ENCODE peak calls at places on chromosome 9, in seven cellular contexts. F is H1, G is K562, V is SK-N-SH, B is GM12891, R is GM12878, N is HepG2. L is an unnamed sample.

GRCh38 chr9:93011114-93011513 is 47.4 kb upstream of the SUSD3 start:
- DNase-seq in F (no peak), G (no peak), V (no peak), B (no peak), R (no peak), N (no peak), L (no peak)

GRCh38 chr9:94097788-94098413 is 13.6 kb downstream of the PTPDC1 start:
- DNase-seq in F (no peak), G (no peak), V (no peak), B (no peak), R (no peak), N (no peak), L (no peak)

GRCh38 chr9:105679406-105680022 is 14.8 kb upstream of the TMEM38B start:
- DNase-seq in F (no peak), G (no peak), V (no peak), B (no peak), R (no peak), N (peak), L (no peak)

GRCh38 chr9:14352549-14352948 is 38.6 kb upstream of the NFIB start:
- DNase-seq in F (no peak), G (no peak), V (peak), B (no peak), R (no peak), N (peak), L (no peak)

GRCh38 chr9:89794918-89795317 is 190.1 kb downstream of the GADD45G start:
- DNase-seq in F (no peak), G (no peak), V (no peak), B (no peak), R (no peak), N (no peak), L (no peak)

GRCh38 chr9:131500939-131501541 is 1.7 kb upstream of the POMT1 start:
- DNase-seq in F (no peak), G (peak), V (no peak), B (no peak), R (no peak), N (no peak), L (no peak)

GRCh38 chr9:136923881-136924280 is 20.7 kb downstream of the FBXW5 start:
- DNase-seq in F (no peak), G (no peak), V (no peak), B (no peak), R (no peak), N (no peak), L (no peak)

GRCh38 chr9:34540826-34541225 is 18.0 kb upstream of the ENHO start:
- DNase-seq in F (no peak), G (no peak), V (peak), B (no peak), R (no peak), N (no peak), L (no peak)

GRCh38 chr9:136512651-136513066 is 29.8 kb upstream of the SEC16A start:
- DNase-seq in F (no peak), G (peak), V (peak), B (peak), R (no peak), N (no peak), L (peak)

GRCh38 chr9:34575775-34576592 is 13.5 kb downstream of the CNTFR start:
- DNase-seq in F (no peak), G (no peak), V (no peak), B (no peak), R (no peak), N (no peak), L (no peak)

GRCh38 chr9:87711857-87712800 is 13.8 kb upstream of the CTSL start:
- DNase-seq in F (no peak), G (peak), V (peak), B (no peak), R (no peak), N (peak), L (no peak)

GRCh38 chr9:98838155-98838904 is 30.9 kb downstream of the GALNT12 start:
- DNase-seq in F (no peak), G (no peak), V (no peak), B (no peak), R (no peak), N (no peak), L (no peak)

DNA sequence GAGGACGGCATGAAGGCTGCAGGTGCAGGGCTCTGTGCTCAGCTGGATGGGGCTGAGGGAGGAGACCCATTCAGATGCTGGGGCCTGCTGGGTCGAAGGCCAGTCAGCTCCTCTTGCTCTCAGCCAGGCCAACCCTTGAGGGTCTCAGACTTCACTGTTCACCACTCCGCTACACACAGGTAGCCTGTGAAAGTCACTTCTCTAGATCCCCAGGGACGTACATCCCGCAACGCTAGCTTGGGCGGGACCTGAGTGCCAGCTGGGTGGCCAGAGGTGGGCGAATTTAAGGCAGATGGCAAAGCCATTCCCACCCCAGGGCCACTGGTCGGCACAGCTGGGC is 42.2 kb upstream of the FCN1 start:
- DNase-seq in F (no peak), G (no peak), V (no peak), B (no peak), R (no peak), N (no peak), L (no peak)
- TF ChIP-seq TAF1 in F (no peak), G (no peak), V (no peak), B (no peak), R (no peak), N (no peak), L (no peak)

DNA sequence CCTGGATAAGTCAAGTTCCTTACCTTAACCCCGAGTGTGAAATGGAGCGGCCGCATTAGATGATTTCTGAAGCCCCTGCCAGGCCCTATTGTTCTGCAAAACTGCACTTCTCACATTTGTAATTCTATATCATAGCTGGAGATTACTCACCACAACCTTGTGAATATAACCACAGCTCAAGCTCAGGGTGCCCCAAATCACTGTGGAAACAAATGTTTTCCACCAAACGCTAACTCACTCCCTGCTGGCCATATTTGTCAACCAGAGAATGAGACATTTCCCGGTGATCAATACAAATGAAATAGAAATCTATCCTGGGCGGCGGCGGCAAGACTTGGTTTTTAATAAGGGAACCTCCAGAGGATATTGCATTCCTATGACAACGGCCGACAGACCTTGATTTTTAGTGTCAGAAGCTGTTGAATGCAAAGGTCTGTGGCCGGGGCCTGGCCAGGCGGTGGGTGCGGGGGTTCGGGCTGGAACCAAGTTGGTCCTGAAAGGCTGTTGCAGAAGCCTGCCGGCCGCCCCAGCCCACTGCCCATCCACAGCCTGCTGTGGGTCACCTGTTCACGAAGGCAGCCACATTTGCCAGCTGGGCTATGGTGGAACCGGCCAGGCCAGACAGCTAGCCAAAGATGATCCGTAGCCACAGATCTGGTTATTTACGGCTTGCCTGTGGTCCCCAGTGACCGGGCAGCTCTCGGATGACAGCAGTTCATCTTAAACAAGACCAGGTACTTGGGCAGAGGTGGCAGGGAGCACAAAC is 93.9 kb upstream of the LMX1B start:
- DNase-seq in F (no peak), G (no peak), V (no peak), B (no peak), R (no peak), N (no peak), L (no peak)
- TF ChIP-seq TAF1 in F (no peak), G (no peak), V (no peak), B (no peak), R (no peak), N (no peak), L (no peak)

GRCh38 chr9:114484215-114484853 is 20.9 kb downstream of the WHRN start:
- DNase-seq in F (no peak), G (no peak), V (no peak), B (no peak), R (no peak), N (no peak), L (no peak)

GRCh38 chr9:114487607-114488300 is 17.5 kb downstream of the WHRN start:
- DNase-seq in F (no peak), G (peak), V (peak), B (peak), R (peak), N (peak), L (no peak)

GRCh38 chr9:114484854-114485443 is 20.3 kb downstream of the WHRN start:
- DNase-seq in F (no peak), G (peak), V (no peak), B (no peak), R (peak), N (no peak), L (no peak)

GRCh38 chr9:114488398-114489129 is 16.7 kb downstream of the WHRN start:
- DNase-seq in F (no peak), G (no peak), V (no peak), B (no peak), R (peak), N (no peak), L (no peak)

GRCh38 chr9:114486205-114486963 is 18.9 kb downstream of the WHRN start:
- DNase-seq in F (no peak), G (no peak), V (no peak), B (no peak), R (no peak), N (no peak), L (no peak)
- TF ChIP-seq TAF1 in F (no peak), G (no peak), V (no peak), B (no peak), R (no peak), N (no peak), L (no peak)

GRCh38 chr9:21555911-21556310 is 73.8 kb upstream of the IFNE start:
- DNase-seq in F (no peak), G (no peak), V (no peak), B (no peak), R (no peak), N (no peak), L (no peak)
- TF ChIP-seq TAF1 in F (no peak), G (no peak), V (no peak), B (no peak), R (no peak), N (no peak), L (no peak)

GRCh38 chr9:36143242-36143641 is 6.7 kb downstream of the GLIPR2 start:
- DNase-seq in F (no peak), G (no peak), V (no peak), B (no peak), R (no peak), N (no peak), L (no peak)

GRCh38 chr9:36142510-36143161 is 6.1 kb downstream of the GLIPR2 start:
- DNase-seq in F (no peak), G (peak), V (no peak), B (no peak), R (no peak), N (no peak), L (no peak)

GRCh38 chr9:36146666-36147065 is 10.1 kb downstream of the GLIPR2 start:
- DNase-seq in F (no peak), G (no peak), V (no peak), B (no peak), R (no peak), N (no peak), L (no peak)

GRCh38 chr9:36145970-36146369 is 9.4 kb downstream of the GLIPR2 start:
- DNase-seq in F (no peak), G (no peak), V (no peak), B (no peak), R (no peak), N (no peak), L (no peak)

GRCh38 chr9:36144322-36145206 is 8.0 kb downstream of the GLIPR2 start:
- DNase-seq in F (no peak), G (no peak), V (no peak), B (no peak), R (no peak), N (peak), L (no peak)
- TF ChIP-seq TAF1 in F (no peak), G (no peak), V (no peak), B (no peak), R (no peak), N (no peak), L (no peak)

GRCh38 chr9:120474579-120475243 is 105.3 kb downstream of the CDK5RAP2 start:
- DNase-seq in F (no peak), G (no peak), V (no peak), B (no peak), R (no peak), N (no peak), L (no peak)
- TF ChIP-seq TAF1 in F (no peak), G (no peak), V (no peak), B (no peak), R (no peak), N (no peak), L (no peak)

GRCh38 chr9:112755675-112756074 is 5.1 kb downstream of the SNX30 start:
- DNase-seq in F (no peak), G (no peak), V (no peak), B (no peak), R (no peak), N (no peak), L (no peak)

GRCh38 chr9:112752334-112753110 is 2.0 kb downstream of the SNX30 start:
- DNase-seq in F (no peak), G (no peak), V (no peak), B (no peak), R (no peak), N (no peak), L (no peak)

GRCh38 chr9:112754578-112754977 is 4.0 kb downstream of the SNX30 start:
- DNase-seq in F (peak), G (no peak), V (no peak), B (no peak), R (no peak), N (no peak), L (no peak)

GRCh38 chr9:112755059-112755458 is 4.5 kb downstream of the SNX30 start:
- DNase-seq in F (no peak), G (no peak), V (no peak), B (no peak), R (no peak), N (no peak), L (no peak)

GRCh38 chr9:112753725-112754124 is 3.2 kb downstream of the SNX30 start:
- DNase-seq in F (no peak), G (no peak), V (no peak), B (no peak), R (no peak), N (no peak), L (no peak)
- TF ChIP-seq TAF1 in F (no peak), G (no peak), V (no peak), B (no peak), R (no peak), N (no peak), L (no peak)

L was measured in GM12892.